ENCODE peak calls at places on chromosome 12, in four cellular contexts. I is OCI-LY7, T is lung, K is A549. X is an unnamed sample.

GRCh38 chr12:106179086-106179485 is 40.3 kb upstream of the NUAK1 start:
- DNase-seq in I (no peak), T (no peak), K (no peak), X (no peak)

GRCh38 chr12:62146323-62146722 is 113.9 kb upstream of the USP15 start:
- DNase-seq in I (no peak), T (no peak), K (no peak), X (no peak)

GRCh38 chr12:122031342-122032216 is 9.9 kb downstream of the BCL7A start:
- DNase-seq in I (peak), T (peak), K (peak), X (peak)

GRCh38 chr12:10554228-10554970 is 48.7 kb downstream of the EIF2S3B start:
- DNase-seq in I (peak), T (no peak), K (no peak), X (no peak)

GRCh38 chr12:7302536-7303113 is 1.2 kb upstream of the ACSM4 start:
- DNase-seq in I (no peak), T (no peak), K (no peak), X (no peak)

GRCh38 chr12:108642269-108642870 is 8.7 kb upstream of the SELPLG start:
- DNase-seq in I (peak), T (no peak), K (no peak), X (no peak)

GRCh38 chr12:58176296-58176869 is 235.0 kb downstream of the ATP23 start:
- DNase-seq in I (peak), T (no peak), K (peak), X (peak)

GRCh38 chr12:70367268-70368141 is 1.4 kb downstream of the KCNMB4 start:
- DNase-seq in I (peak), T (no peak), K (no peak), X (peak)

GRCh38 chr12:22333751-22334695 is 484 bp downstream of the ST8SIA1 start:
- DNase-seq in I (no peak), T (no peak), K (no peak), X (no peak)

GRCh38 chr12:124040286-124040685 is 67.3 kb downstream of the ZNF664 start:
- DNase-seq in I (no peak), T (no peak), K (no peak), X (no peak)

GRCh38 chr12:56916296-56916995 is 17.8 kb downstream of the SDR9C7 start:
- DNase-seq in I (no peak), T (no peak), K (no peak), X (no peak)

DNA sequence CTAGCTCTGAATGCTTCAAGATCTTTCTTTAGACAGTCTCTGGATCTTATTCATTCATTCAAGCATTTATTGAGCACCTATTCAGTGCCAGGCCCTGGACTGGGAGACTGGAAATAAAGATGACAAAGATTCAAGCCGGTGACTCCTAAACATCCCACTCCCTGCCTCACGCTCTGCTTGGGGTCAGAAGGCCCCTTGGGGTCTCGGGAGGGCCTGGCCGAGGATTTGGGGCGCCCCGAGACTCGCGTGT is 224 bp upstream of the DTX1 start:
- DNase-seq in I (no peak), T (no peak), K (no peak), X (no peak)
- TF ChIP-seq CTCF in I (no peak), T (no peak), K (no peak), X (no peak)

GRCh38 chr12:53737494-53737808 is 10.2 kb upstream of the CALCOCO1 start:
- DNase-seq in I (no peak), T (no peak), K (no peak), X (no peak)

GRCh38 chr12:53737951-53738833 is 10.9 kb upstream of the CALCOCO1 start:
- DNase-seq in I (no peak), T (no peak), K (no peak), X (no peak)

GRCh38 chr12:53739285-53740129 is 12.3 kb upstream of the CALCOCO1 start:
- DNase-seq in I (no peak), T (no peak), K (no peak), X (peak)

GRCh38 chr12:53738834-53739284 is 11.6 kb upstream of the CALCOCO1 start:
- DNase-seq in I (no peak), T (no peak), K (no peak), X (no peak)

GRCh38 chr12:53740130-53740491 is 11.7 kb downstream of the CISTR start:
- DNase-seq in I (peak), T (no peak), K (no peak), X (no peak)
- TF ChIP-seq CTCF in I (peak), T (no peak), K (no peak), X (no peak)

GRCh38 chr12:81330480-81330879 is 252.6 kb downstream of the ACSS3 start:
- DNase-seq in I (no peak), T (no peak), K (no peak), X (no peak)
- TF ChIP-seq CTCF in I (peak), T (no peak), K (no peak), X (no peak)

DNA sequence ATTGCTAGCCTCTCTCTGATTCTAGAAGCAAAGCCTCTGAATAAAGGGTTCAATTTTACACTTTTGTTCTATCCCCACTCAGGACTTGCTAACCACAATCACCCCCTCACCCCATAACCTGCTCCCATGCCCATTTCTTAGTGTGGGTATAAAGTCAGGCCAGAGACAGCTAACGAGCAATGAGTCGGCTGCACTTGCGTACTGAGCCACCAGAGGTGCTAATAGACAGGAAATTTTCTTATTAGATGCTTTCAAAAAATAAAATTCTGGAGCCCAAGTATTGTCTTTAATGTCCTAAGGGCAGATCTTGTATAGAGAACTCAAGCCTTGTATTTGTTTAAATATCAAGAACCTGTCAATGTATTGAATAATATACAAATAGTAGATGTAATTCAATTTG is 256.9 kb downstream of the SYT1 start:
- DNase-seq in I (peak), T (no peak), K (peak), X (peak)
- TF ChIP-seq CTCF in I (peak), T (no peak), K (peak), X (peak)

DNA sequence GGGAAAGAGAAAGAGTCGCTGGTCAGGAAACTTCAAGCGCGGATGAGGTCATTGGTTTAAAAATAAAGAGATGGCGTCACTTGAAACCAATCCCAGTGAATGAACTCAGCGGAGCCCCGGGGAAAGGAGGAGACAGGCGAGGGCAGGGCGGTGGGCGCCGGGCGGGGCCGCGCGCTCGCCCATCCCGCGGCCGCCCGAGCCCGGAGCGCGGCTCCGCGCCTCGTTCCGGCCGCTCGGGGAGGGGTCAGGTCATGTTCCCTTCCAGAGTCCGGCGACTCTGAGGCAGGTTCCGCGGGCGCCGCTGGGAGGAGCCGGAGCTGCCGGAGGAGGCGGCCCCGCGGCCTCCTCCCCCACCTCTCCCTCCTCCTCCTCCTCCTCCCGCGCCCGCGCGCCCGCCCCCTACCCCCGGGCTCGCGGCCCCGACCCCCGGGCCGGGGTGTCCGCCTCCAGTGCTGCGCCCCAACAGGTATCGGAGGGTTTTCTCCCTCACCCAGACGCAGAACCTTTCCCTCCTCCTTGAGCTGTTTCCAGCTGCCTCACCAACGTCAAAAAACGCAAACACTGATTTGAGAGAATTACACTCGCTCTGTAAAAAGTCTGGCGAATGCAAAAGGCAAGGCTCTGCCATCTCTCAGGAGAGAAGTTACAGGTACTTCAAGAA is at the start of gene DUSP16:
- DNase-seq in I (peak), T (peak), K (peak), X (peak)
- TF ChIP-seq CTCF in I (peak), T (no peak), K (peak), X (no peak)

GRCh38 chr12:40446385-40446784 is 221.6 kb downstream of the LRRK2 start:
- DNase-seq in I (peak), T (no peak), K (peak), X (peak)
- TF ChIP-seq CTCF in I (peak), T (no peak), K (peak), X (peak)

GRCh38 chr12:49298160-49298559 is 3.2 kb downstream of the PRPH start:
- DNase-seq in I (no peak), T (no peak), K (no peak), X (peak)
- TF ChIP-seq CTCF in I (peak), T (no peak), K (peak), X (no peak)

DNA sequence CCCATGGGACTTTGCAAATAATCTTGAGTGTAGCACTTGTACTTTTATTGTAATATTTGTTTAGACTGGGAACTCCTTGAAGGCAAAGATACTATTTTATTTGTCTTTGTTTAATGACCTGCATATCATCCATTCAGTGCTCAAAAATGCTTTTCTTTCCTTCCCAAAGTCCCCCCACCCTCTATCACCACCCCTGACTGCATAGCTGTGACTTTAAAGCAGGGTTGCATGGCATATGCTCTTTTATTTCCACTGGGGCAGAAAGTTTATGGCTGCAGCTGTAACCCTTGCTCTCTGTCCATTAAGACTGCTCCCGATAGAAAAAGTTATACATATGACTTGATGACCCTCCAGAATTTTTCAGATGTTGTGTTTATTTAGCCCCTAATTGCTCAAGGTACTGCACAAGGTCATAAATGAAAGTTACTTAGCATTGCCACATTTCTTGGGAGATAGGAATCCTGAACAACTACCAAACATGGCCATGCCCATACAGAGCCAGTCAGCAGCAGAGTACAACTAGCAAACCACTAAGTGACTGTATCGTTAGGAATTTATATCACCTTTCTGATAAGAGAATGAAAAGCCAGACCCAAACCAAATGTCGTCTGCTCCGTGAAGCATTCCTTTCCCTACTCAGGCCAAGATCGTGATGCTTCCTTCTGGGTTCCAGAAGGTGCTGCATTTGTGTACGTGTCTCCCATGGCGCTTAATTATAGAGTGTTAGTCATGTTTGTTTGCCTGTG is 114.3 kb downstream of the DIP2B start:
- DNase-seq in I (no peak), T (no peak), K (no peak), X (peak)
- TF ChIP-seq CTCF in I (no peak), T (no peak), K (no peak), X (no peak)

X was measured in foreskin fibroblast.